ENCODE peak calls at places on chromosomes 5 and 9, in ten cellular contexts. S is nucleus accumbens; H is Right ventricle myocardium inferior; T is kidney epithelial cell; G is naive thymus-derived CD8-positive, alpha-beta T cell; U is ecto neural progenitor cell; D is stimulated activated CD8-positive, alpha-beta memory T cell treated with anti-CD3 and anti-CD28 coated beads, Interleukin-15, amount 100 ng/mL, for 4 hours; N is SW 1271; L is HFFc6; M is RWPE1. O is an unnamed sample.

GRCh38 chr5:151406322-151406947 is 41.0 kb upstream of the SLC36A1 start:
- DNase-seq in S (no peak), H (no peak), T (no peak), G (no peak), U (no peak), D (no peak), N (peak), L (peak), M (peak), O (no peak)

GRCh38 chr5:171992305-171992704 is 14.1 kb downstream of the FBXW11 start:
- DNase-seq in S (no peak), H (no peak), T (no peak), G (no peak), U (no peak), D (no peak), N (no peak), L (no peak), M (no peak), O (no peak)

GRCh38 chr9:79707589-79707988 is 135.8 kb downstream of the TLE4 start:
- DNase-seq in S (no peak), H (no peak), T (no peak), G (no peak), U (no peak), D (no peak), N (no peak), L (no peak), M (no peak), O (no peak)

GRCh38 chr9:106019017-106019692 is 324.8 kb downstream of the TMEM38B start:
- DNase-seq in S (no peak), H (no peak), T (no peak), G (no peak), U (no peak), D (no peak), N (no peak), L (no peak), M (no peak), O (no peak)

GRCh38 chr5:427415-428087 is 15.4 kb upstream of the EXOC3 start:
- DNase-seq in S (no peak), H (no peak), T (no peak), G (no peak), U (peak), D (no peak), N (no peak), L (no peak), M (no peak), O (no peak)

GRCh38 chr9:99820330-99821186 is 1.1 kb upstream of the NR4A3 start:
- DNase-seq in S (peak), H (no peak), T (no peak), G (peak), U (no peak), D (peak), N (peak), L (peak), M (peak), O (no peak)

GRCh38 chr5:10762178-10762775 is 1.2 kb upstream of the DAP start:
- DNase-seq in S (no peak), H (no peak), T (no peak), G (no peak), U (no peak), D (no peak), N (no peak), L (no peak), M (no peak), O (peak)

GRCh38 chr5:127042593-127042992 is 12.2 kb upstream of the MARCHF3 start:
- DNase-seq in S (no peak), H (no peak), T (no peak), G (no peak), U (no peak), D (no peak), N (peak), L (peak), M (no peak), O (no peak)

GRCh38 chr5:9835121-9835770 is 205.1 kb upstream of the TAS2R1 start:
- DNase-seq in S (no peak), H (no peak), T (no peak), G (no peak), U (no peak), D (no peak), N (no peak), L (no peak), M (no peak), O (no peak)

GRCh38 chr5:68305223-68305865 is 89.8 kb downstream of the PIK3R1 start:
- DNase-seq in S (no peak), H (no peak), T (no peak), G (no peak), U (no peak), D (no peak), N (no peak), L (no peak), M (no peak), O (no peak)

GRCh38 chr5:171712616-171713015 is 73.0 kb upstream of the SMIM23 start:
- DNase-seq in S (no peak), H (no peak), T (no peak), G (no peak), U (peak), D (no peak), N (no peak), L (no peak), M (no peak), O (no peak)

GRCh38 chr5:107952450-107952849 is 281.7 kb upstream of the EFNA5 start:
- DNase-seq in S (no peak), H (no peak), T (no peak), G (no peak), U (no peak), D (no peak), N (no peak), L (no peak), M (no peak), O (no peak)

GRCh38 chr9:519579-519978 is 304.9 kb downstream of the DOCK8 start:
- DNase-seq in S (no peak), H (no peak), T (no peak), G (no peak), U (no peak), D (no peak), N (no peak), L (no peak), M (no peak), O (no peak)

GRCh38 chr9:19127881-19128719 is 808 bp upstream of the PLIN2 start:
- DNase-seq in S (no peak), H (peak), T (no peak), G (peak), U (peak), D (no peak), N (no peak), L (peak), M (no peak), O (peak)

GRCh38 chr9:84230355-84231136 is 110.0 kb downstream of the SLC28A3 start:
- DNase-seq in S (no peak), H (no peak), T (no peak), G (no peak), U (no peak), D (no peak), N (no peak), L (peak), M (no peak), O (no peak)

GRCh38 chr9:68873179-68873578 is 140.7 kb downstream of the PRKACG start:
- DNase-seq in S (no peak), H (no peak), T (no peak), G (no peak), U (no peak), D (no peak), N (no peak), L (no peak), M (no peak), O (no peak)

GRCh38 chr9:126309427-126310179 is 17.0 kb upstream of the MVB12B start:
- DNase-seq in S (no peak), H (no peak), T (no peak), G (no peak), U (peak), D (no peak), N (no peak), L (no peak), M (no peak), O (no peak)

GRCh38 chr5:97418472-97418871 is 235.4 kb upstream of the RIOK2 start:
- DNase-seq in S (no peak), H (no peak), T (no peak), G (no peak), U (no peak), D (no peak), N (no peak), L (no peak), M (no peak), O (no peak)

GRCh38 chr9:88388203-88388885 is at the start of gene SPIN1:
- DNase-seq in S (peak), H (peak), T (no peak), G (peak), U (peak), D (peak), N (peak), L (peak), M (peak), O (peak)

GRCh38 chr9:83429229-83429628 is 109.0 kb downstream of the FRMD3 start:
- DNase-seq in S (no peak), H (no peak), T (no peak), G (no peak), U (no peak), D (no peak), N (no peak), L (no peak), M (no peak), O (no peak)

GRCh38 chr5:178141550-178141949 is 10.7 kb downstream of the RMND5B start:
- DNase-seq in S (no peak), H (no peak), T (no peak), G (no peak), U (no peak), D (no peak), N (no peak), L (no peak), M (no peak), O (no peak)

GRCh38 chr9:110050925-110051355 is 157.0 kb downstream of the C9orf152 start:
- DNase-seq in S (no peak), H (no peak), T (peak), G (no peak), U (no peak), D (no peak), N (peak), L (peak), M (peak), O (no peak)

GRCh38 chr5:73387630-73388370 is 60.8 kb downstream of the FOXD1 start:
- DNase-seq in S (no peak), H (no peak), T (no peak), G (peak), U (no peak), D (peak), N (no peak), L (no peak), M (no peak), O (no peak)